ENCODE peak calls at places on chromosome 18, in four cellular contexts. One of them, this sample, is unnamed.

GRCh38 chr18:32216390-32216789 is 26.6 kb downstream of the MEP1B start:
- DNase-seq in HepG2: no peak
- DNase-seq in GM12878: no peak
- DNase-seq in WTC11: no peak
- DNase-seq in this sample: no peak

GRCh38 chr18:10089881-10090280 is 176.1 kb downstream of the VAPA start:
- DNase-seq in WTC11: no peak
- DNase-seq in GM12878: no peak
- DNase-seq in HepG2: no peak
- DNase-seq in this sample: no peak

GRCh38 chr18:43578636-43579203 is 301.4 kb upstream of the SYT4 start:
- DNase-seq in HepG2: no peak
- DNase-seq in WTC11: no peak
- DNase-seq in GM12878: no peak
- DNase-seq in this sample: no peak

GRCh38 chr18:45920367-45920766 is 46.8 kb downstream of the EPG5 start:
- DNase-seq in HepG2: no peak
- DNase-seq in GM12878: no peak
- DNase-seq in WTC11: no peak
- DNase-seq in this sample: no peak

GRCh38 chr18:54269924-54270844 is 867 bp downstream of the POLI start:
- DNase-seq in GM12878: no peak
- DNase-seq in HepG2: peak; percentile 35
- DNase-seq in WTC11: peak; percentile 57
- DNase-seq in this sample: peak; percentile 72

GRCh38 chr18:2180586-2180985 is 390.7 kb downstream of the METTL4 start:
- DNase-seq in HepG2: no peak
- DNase-seq in GM12878: no peak
- DNase-seq in WTC11: no peak
- DNase-seq in this sample: peak; percentile 12

GRCh38 chr18:35386600-35387366 is 9.6 kb upstream of the ZNF396 start:
- DNase-seq in HepG2: peak; percentile 70
- DNase-seq in WTC11: peak; percentile 68
- DNase-seq in GM12878: no peak
- DNase-seq in this sample: peak; percentile 78

GRCh38 chr18:494602-494983 is 5.9 kb downstream of the COLEC12 start:
- DNase-seq in WTC11: no peak
- DNase-seq in GM12878: no peak
- DNase-seq in HepG2: no peak
- DNase-seq in this sample: no peak

GRCh38 chr18:8142131-8142711 is 467.0 kb upstream of the RAB12 start:
- DNase-seq in HepG2: no peak
- DNase-seq in WTC11: no peak
- DNase-seq in GM12878: no peak
- DNase-seq in this sample: peak; percentile 32

GRCh38 chr18:72206814-72207213 is 337.3 kb downstream of the CBLN2 start:
- DNase-seq in HepG2: no peak
- DNase-seq in WTC11: no peak
- DNase-seq in GM12878: no peak
- DNase-seq in this sample: no peak

GRCh38 chr18:13035249-13035914 is 44.2 kb downstream of the CEP192 start:
- DNase-seq in GM12878: no peak
- DNase-seq in HepG2: no peak
- DNase-seq in WTC11: no peak
- DNase-seq in this sample: no peak

GRCh38 chr18:8990276-8991031 is 112.0 kb upstream of the NDUFV2 start:
- DNase-seq in WTC11: no peak
- DNase-seq in HepG2: no peak
- DNase-seq in GM12878: no peak
- DNase-seq in this sample: no peak

GRCh38 chr18:79923896-79924585 is 27.4 kb downstream of the SLC66A2 start:
- DNase-seq in HepG2: no peak
- DNase-seq in GM12878: no peak
- DNase-seq in WTC11: no peak
- DNase-seq in this sample: no peak

GRCh38 chr18:35581555-35582309 is at the start of gene GALNT1:
- DNase-seq in HepG2: no peak
- DNase-seq in GM12878: no peak
- DNase-seq in WTC11: peak; percentile 22
- DNase-seq in this sample: peak; percentile 74

GRCh38 chr18:38241216-38241615 is 675.6 kb upstream of the CELF4 start:
- DNase-seq in GM12878: no peak
- DNase-seq in WTC11: no peak
- DNase-seq in HepG2: no peak
- DNase-seq in this sample: no peak

GRCh38 chr18:51127664-51128063 is 69.8 kb downstream of the MEX3C start:
- DNase-seq in HepG2: no peak
- DNase-seq in WTC11: no peak
- DNase-seq in GM12878: no peak
- DNase-seq in this sample: no peak
- TF ChIP-seq NR2C2 in HepG2: no peak
- TF ChIP-seq NR2C2 in WTC11: no peak
- TF ChIP-seq NR2C2 in GM12878: no peak
- TF ChIP-seq NR2C2 in this sample: no peak

GRCh38 chr18:11757084-11757590 is 68.1 kb downstream of the GNAL start:
- DNase-seq in WTC11: no peak
- DNase-seq in GM12878: no peak
- DNase-seq in HepG2: no peak
- DNase-seq in this sample: peak; percentile 35
- TF ChIP-seq NR2C2 in WTC11: no peak
- TF ChIP-seq NR2C2 in GM12878: no peak
- TF ChIP-seq NR2C2 in HepG2: no peak
- TF ChIP-seq NR2C2 in this sample: no peak

DNA sequence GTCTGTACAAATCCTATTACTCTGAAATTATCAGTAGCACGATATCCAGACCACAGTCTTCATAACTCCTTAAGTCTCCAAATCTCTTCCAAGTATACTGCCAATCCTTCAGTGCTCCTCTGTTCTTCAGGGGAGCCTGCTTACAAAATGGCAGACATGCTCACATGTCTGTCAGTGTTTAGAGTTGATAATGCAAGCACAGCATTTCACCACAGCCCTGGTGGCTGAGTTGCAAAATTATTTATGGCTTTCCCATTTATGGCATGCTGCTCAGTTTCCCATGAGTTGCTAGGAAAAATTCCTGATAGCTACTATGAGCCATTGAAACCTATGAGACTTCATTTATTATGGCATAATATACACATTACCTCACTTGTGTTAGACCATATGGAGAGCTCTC is 448.7 kb upstream of the TCF4 start:
- DNase-seq in WTC11: no peak
- DNase-seq in HepG2: no peak
- DNase-seq in GM12878: no peak
- DNase-seq in this sample: no peak
- TF ChIP-seq NR2C2 in WTC11: no peak
- TF ChIP-seq NR2C2 in HepG2: no peak
- TF ChIP-seq NR2C2 in GM12878: no peak
- TF ChIP-seq NR2C2 in this sample: no peak

DNA sequence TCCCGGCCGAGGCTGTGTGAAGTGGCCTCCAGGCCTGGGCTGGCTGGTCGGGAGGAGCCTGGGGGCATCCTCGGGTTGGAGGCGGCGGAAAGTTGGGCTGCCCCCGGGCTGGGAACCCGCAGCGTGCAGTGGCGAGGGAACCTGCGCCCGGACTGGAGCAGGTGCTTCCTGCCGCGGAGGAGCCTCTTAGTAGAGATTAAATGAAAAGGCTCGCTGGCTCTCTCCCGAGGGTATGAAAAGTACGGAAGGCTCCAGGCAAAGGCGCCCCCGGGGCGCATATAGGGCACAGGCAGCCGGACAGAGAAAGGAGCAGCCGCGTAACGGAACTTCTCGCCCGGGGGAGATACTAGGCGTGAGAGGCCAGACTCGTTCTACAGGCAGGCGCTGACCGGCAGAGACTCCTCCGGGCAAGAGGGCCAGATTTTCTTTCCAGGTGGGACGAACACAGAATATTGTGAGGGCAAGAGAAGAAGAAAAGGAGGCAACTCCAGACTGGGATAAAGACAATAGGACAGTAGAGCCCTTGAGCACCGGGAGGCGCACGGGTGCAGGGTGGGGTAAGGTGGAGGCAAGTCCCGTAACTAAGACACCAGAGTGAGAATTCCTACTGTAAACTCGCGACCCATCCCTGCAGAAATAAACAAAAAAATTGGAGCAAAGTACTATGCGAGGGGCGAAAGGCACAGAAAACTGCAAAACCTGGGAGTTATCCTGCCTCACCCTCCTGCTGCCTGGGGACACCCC is 828 bp downstream of the CDH2 start:
- DNase-seq in GM12878: no peak
- DNase-seq in WTC11: peak; percentile 46
- DNase-seq in HepG2: no peak
- DNase-seq in this sample: no peak
- TF ChIP-seq NR2C2 in GM12878: no peak
- TF ChIP-seq NR2C2 in WTC11: no peak
- TF ChIP-seq NR2C2 in HepG2: no peak
- TF ChIP-seq NR2C2 in this sample: no peak

DNA sequence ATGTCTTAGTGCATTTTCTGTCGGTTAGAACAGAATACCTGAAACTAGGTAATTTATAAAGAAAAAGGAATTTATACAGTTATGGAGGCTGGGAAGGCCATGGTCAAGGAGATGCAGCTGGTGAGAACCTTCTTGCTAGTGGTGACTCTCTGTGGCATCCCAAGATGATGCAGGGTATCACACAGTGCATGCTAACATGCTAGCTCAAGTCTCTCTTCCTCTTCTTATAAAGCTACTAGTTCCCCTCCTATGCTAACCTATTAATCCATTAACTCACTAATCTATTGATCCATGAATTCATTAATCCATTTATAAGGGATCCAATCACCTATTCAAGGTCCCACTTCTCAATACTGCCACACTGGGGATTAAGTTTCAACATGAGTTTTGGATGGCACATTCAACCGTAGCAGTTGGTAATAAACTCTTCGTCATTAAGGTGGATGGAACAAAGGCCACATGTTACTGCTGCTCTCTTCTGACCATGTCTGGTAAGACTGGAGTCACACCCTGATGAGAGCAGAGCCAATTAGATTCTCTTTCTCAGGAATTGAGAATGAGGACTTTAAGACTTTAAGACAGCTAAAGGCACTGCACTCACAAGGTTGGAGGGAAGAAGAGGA is 211.6 kb upstream of the SMAD7 start:
- DNase-seq in GM12878: peak; percentile 68
- DNase-seq in WTC11: no peak
- DNase-seq in HepG2: no peak
- DNase-seq in this sample: no peak
- TF ChIP-seq NR2C2 in GM12878: no peak
- TF ChIP-seq NR2C2 in WTC11: no peak
- TF ChIP-seq NR2C2 in HepG2: no peak
- TF ChIP-seq NR2C2 in this sample: no peak

GRCh38 chr18:42038936-42039335 is 83.9 kb downstream of the PIK3C3 start:
- DNase-seq in HepG2: no peak
- DNase-seq in GM12878: no peak
- DNase-seq in WTC11: no peak
- DNase-seq in this sample: no peak
- TF ChIP-seq NR2C2 in HepG2: no peak
- TF ChIP-seq NR2C2 in GM12878: no peak
- TF ChIP-seq NR2C2 in WTC11: no peak
- TF ChIP-seq NR2C2 in this sample: no peak

DNA sequence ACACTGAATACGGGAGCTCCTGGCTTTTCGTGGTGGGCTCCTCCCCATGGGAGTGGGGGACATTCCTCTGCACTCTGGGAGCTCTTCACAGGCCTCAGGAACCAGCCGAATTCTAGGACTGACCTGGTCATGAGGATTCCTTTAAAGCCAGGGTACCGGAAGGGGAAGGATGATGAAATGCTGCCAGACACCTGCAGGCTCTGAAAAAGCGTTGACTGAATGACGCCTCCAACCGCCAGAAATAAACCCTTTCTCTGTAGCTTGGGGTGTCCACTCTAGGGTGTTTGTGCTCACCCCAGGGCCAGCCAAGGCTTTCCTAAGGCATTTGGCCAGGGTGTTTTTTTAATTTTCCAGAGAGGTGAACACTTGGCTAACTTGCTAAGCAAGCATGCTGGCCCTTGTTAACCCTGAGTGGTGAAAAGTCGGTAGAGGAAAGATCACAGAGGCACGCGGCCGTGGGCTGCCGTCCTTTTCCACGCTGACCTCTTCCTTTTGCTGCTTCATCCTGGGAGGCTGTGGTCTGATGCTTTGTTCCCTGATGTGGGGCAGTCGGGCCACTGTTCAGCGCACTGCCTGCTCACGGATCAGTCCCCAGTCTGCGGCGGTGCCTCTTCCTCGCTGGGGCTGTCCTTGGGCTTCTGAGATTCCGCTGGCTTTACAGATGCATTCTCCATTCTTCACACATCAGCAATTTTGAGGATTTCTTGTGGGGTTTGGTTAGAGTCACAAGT is 32.0 kb downstream of the IMPA2 start:
- DNase-seq in WTC11: no peak
- DNase-seq in HepG2: no peak
- DNase-seq in GM12878: no peak
- DNase-seq in this sample: no peak
- TF ChIP-seq NR2C2 in WTC11: no peak
- TF ChIP-seq NR2C2 in HepG2: no peak
- TF ChIP-seq NR2C2 in GM12878: no peak
- TF ChIP-seq NR2C2 in this sample: no peak

DNA sequence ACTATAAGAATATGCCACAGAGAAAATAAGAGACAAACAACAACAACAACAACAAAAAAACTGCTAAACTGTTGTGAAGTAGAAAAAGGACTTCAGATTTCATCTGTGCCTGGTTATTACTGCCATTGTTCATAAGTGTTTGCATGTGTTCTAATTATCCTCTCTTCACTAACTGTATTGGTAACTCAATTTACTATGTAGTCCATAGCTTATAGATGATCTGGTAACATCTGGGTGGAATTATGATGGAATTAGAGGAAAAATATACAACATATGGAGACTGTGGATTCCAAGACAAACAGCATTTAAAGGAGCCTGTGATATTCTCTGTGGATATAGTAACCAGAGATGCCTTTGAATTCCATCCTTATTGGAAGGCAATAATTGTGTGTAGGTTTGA is 1891.5 kb upstream of the PIK3C3 start:
- DNase-seq in GM12878: no peak
- DNase-seq in HepG2: no peak
- DNase-seq in WTC11: no peak
- DNase-seq in this sample: no peak
- TF ChIP-seq NR2C2 in GM12878: no peak
- TF ChIP-seq NR2C2 in HepG2: no peak
- TF ChIP-seq NR2C2 in WTC11: no peak
- TF ChIP-seq NR2C2 in this sample: no peak

GRCh38 chr18:21489119-21489750 is 111.3 kb downstream of the ESCO1 start:
- DNase-seq in GM12878: no peak
- DNase-seq in HepG2: peak; percentile 63
- DNase-seq in WTC11: peak; percentile 60
- DNase-seq in this sample: peak; percentile 71
- TF ChIP-seq NR2C2 in GM12878: no peak
- TF ChIP-seq NR2C2 in HepG2: no peak
- TF ChIP-seq NR2C2 in WTC11: no peak
- TF ChIP-seq NR2C2 in this sample: no peak

This sample was measured in K562.